ENCODE peak calls at places on chromosomes 2 and 18, in nine cellular contexts. C is brain microvascular endothelial cell; L is CD8-positive, alpha-beta T cell; D is OCI-LY7; S is HCT116; E is coronary artery; B is H9; M is breast epithelium; W is PC-3. U is an unnamed sample.

GRCh38 chr2:203534486-203535077 is 519 bp downstream of the RAPH1 start:
- DNase-seq in W (peak; percentile 12), C (peak; percentile 13), B (no peak), L (peak; percentile 24), E (no peak), D (peak; percentile 67), S (no peak), M (no peak), U (peak; percentile 30)

GRCh38 chr18:47611649-47612048 is 318.8 kb downstream of the SMAD2 start:
- DNase-seq in S (no peak), E (no peak), B (no peak), M (no peak), D (no peak), C (no peak), L (no peak), W (no peak), U (no peak)

GRCh38 chr2:44291281-44292248 is 16.3 kb downstream of the SLC3A1 start:
- DNase-seq in M (peak; percentile 38), E (no peak), S (peak; percentile 48), C (peak; percentile 72), D (no peak), L (no peak), W (peak; percentile 93), B (peak; percentile 58), U (peak; percentile 78)

GRCh38 chr2:28434600-28434989 is 41.9 kb downstream of the FOSL2 start:
- DNase-seq in E (no peak), S (no peak), C (no peak), M (no peak), W (no peak), L (no peak), B (no peak), D (no peak), U (no peak)

GRCh38 chr2:178946494-178946893 is 103.4 kb downstream of the CCDC141 start:
- DNase-seq in E (no peak), D (no peak), C (no peak), W (peak; percentile 16), L (no peak), M (no peak), B (no peak), S (no peak), U (no peak)

GRCh38 chr2:153477096-153477555 is 1.4 kb downstream of the RPRM start:
- DNase-seq in M (no peak), W (no peak), L (no peak), E (no peak), D (no peak), C (no peak), S (no peak), B (peak; percentile 67), U (no peak)

GRCh38 chr2:203891474-203891873 is 23.9 kb downstream of the CTLA4 start:
- DNase-seq in E (no peak), D (no peak), B (no peak), S (no peak), L (no peak), W (no peak), M (no peak), C (no peak), U (no peak)

GRCh38 chr2:129396980-129397599 is 582.4 kb upstream of the RAB6C start:
- DNase-seq in W (peak; percentile 36), L (no peak), M (no peak), B (peak; percentile 77), E (no peak), D (peak; percentile 33), S (peak; percentile 16), C (peak; percentile 3), U (peak; percentile 14)

GRCh38 chr18:76441668-76442412 is 53.2 kb downstream of the ZNF516 start:
- DNase-seq in D (no peak), C (no peak), W (no peak), B (no peak), L (no peak), S (no peak), E (peak; percentile 53), M (no peak), U (no peak)

GRCh38 chr2:10285191-10285577 is 17.5 kb upstream of the HPCAL1 start:
- DNase-seq in L (no peak), D (no peak), W (no peak), E (no peak), S (no peak), B (no peak), M (no peak), C (no peak), U (no peak)

GRCh38 chr2:96258393-96259022 is 7.3 kb downstream of the TMEM127 start:
- DNase-seq in B (no peak), W (no peak), L (no peak), C (peak; percentile 48), M (no peak), D (no peak), E (no peak), S (no peak), U (no peak)

GRCh38 chr2:237143118-237143517 is 57.4 kb downstream of the COPS8 start:
- DNase-seq in M (no peak), L (no peak), E (peak; percentile 52), C (no peak), W (no peak), B (no peak), S (no peak), D (no peak), U (no peak)

GRCh38 chr2:237141556-237141955 is 55.9 kb downstream of the COPS8 start:
- DNase-seq in S (no peak), B (no peak), D (no peak), E (peak; percentile 55), C (peak; percentile 48), L (no peak), M (no peak), W (peak; percentile 52), U (no peak)

GRCh38 chr2:237147317-237147716 is 61.6 kb downstream of the COPS8 start:
- DNase-seq in M (no peak), L (no peak), C (no peak), B (no peak), E (no peak), D (no peak), W (no peak), S (no peak), U (no peak)

GRCh38 chr2:237143676-237144440 is 58.2 kb downstream of the COPS8 start:
- DNase-seq in M (no peak), D (no peak), S (no peak), W (peak; percentile 18), C (no peak), E (peak; percentile 33), B (no peak), L (no peak), U (no peak)

DNA sequence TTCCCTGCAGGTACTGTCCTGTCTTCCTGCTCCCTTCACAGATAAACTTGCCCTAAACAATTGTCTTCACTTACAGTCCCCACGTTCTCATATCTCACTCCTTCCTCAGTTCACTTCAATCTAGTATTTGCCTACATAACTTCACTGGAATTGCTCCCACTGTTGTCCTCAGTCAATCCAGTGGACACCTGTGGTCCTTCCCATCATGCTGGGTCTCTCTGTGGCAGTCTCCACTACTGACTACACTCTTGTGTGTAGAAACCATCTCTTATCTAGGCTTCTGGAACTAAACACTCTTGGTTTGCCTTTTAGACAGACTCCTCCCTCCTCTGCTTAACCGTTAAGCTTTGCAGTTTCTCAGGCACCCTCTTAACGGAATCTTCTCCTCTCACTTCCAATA is 58.8 kb downstream of the COPS8 start:
- DNase-seq in E (no peak), M (no peak), W (no peak), C (no peak), D (no peak), L (no peak), B (no peak), S (no peak), U (no peak)
- H3K27ac ChIP-seq in E (peak overlapping the region; percentile 27), M (peak overlapping the region; percentile 53), W (no peak overlapping the region), C (no peak overlapping the region), D (no peak overlapping the region), L (no peak overlapping the region), B (no peak overlapping the region), S (no peak overlapping the region), U (no peak overlapping the region)

GRCh38 chr2:95056044-95056443 is 30.5 kb downstream of the MAL start:
- DNase-seq in L (no peak), D (no peak), B (no peak), E (no peak), S (no peak), C (no peak), M (no peak), W (no peak), U (no peak)

GRCh38 chr2:95053543-95053942 is 28.0 kb downstream of the MAL start:
- DNase-seq in S (no peak), L (peak; percentile 32), M (no peak), W (no peak), B (peak; percentile 58), C (no peak), E (no peak), D (no peak), U (no peak)

GRCh38 chr2:95052301-95052700 is 26.8 kb downstream of the MAL start:
- DNase-seq in D (no peak), C (no peak), W (peak; percentile 95), M (no peak), E (no peak), L (no peak), S (no peak), B (no peak), U (no peak)

GRCh38 chr2:95052804-95053535 is 27.5 kb downstream of the MAL start:
- DNase-seq in L (no peak), W (no peak), E (no peak), D (no peak), C (no peak), M (no peak), B (no peak), S (no peak), U (no peak)

DNA sequence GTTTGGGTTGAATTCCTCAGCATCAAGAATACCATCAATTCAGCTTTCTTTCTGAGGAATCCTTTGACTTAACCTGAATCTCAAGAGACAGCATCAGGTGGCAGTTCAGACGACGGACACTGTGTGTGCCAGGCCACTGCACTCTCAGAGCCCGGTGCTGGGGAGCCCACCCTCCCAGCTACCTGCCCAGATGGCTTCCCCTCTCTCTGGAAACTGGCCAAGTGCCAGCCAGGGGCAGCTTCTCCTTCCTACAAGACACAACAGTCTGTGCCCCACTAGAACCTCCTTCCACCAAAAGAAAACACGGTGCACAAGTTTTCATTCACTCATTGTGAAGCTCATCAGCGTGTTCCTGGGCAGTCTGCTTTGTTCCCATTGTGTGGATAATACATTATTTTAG is 28.5 kb downstream of the MAL start:
- DNase-seq in L (no peak), W (no peak), D (no peak), S (no peak), C (no peak), E (no peak), B (no peak), M (no peak), U (no peak)
- H3K27ac ChIP-seq in L (no peak overlapping the region), W (no peak overlapping the region), D (no peak overlapping the region), S (no peak overlapping the region), C (no peak overlapping the region), E (no peak overlapping the region), B (no peak overlapping the region), M (no peak overlapping the region), U (peak overlapping the region; percentile 18)

GRCh38 chr2:226683196-226683595 is 116.4 kb downstream of the IRS1 start:
- DNase-seq in C (no peak), W (peak; percentile 20), M (no peak), E (no peak), L (no peak), D (no peak), B (no peak), S (no peak), U (no peak)
- H3K27ac ChIP-seq in C (no peak overlapping the region), W (no peak overlapping the region), M (no peak overlapping the region), E (no peak overlapping the region), L (no peak overlapping the region), D (no peak overlapping the region), B (no peak overlapping the region), S (peak overlapping the region; percentile 47), U (no peak overlapping the region)

DNA sequence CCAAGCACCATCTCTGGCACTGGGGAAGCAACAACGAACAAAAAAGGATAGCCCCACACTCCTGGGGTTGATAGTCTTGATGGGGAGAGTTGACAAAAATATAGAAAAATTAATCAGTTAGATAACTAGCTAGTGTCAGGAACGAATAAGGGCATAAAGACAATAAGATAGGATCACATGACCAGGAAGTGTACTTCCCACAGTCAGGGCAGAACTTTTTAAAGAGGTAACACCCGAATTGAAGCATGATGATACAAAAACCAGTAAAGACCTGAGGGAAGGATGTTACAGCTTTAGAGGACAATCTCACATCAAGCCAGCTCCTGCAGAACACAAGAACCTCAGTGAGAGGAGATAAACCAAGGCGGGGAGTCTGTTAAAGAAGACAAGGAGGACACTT is 295.4 kb upstream of the CRIM1 start:
- DNase-seq in E (no peak), L (no peak), W (no peak), S (no peak), D (peak; percentile 28), B (no peak), M (no peak), C (no peak), U (no peak)
- H3K27ac ChIP-seq in E (no peak overlapping the region), L (no peak overlapping the region), W (no peak overlapping the region), S (no peak overlapping the region), D (peak overlapping the region; percentile 60), B (no peak overlapping the region), M (no peak overlapping the region), C (no peak overlapping the region), U (no peak overlapping the region)